ENCODE peak calls at places on chromosomes 3 and 15, in six cellular contexts. X is MM.1S, U is HCT116, I is PC-3, T is OCI-LY7, A is GM23248. Y is an unnamed sample.

GRCh38 chr3:169575381-169575780 is 88.1 kb downstream of the MECOM start:
- DNase-seq in X (no peak), U (no peak), I (peak; percentile 67), T (no peak), A (peak; percentile 71), Y (peak; percentile 23)

GRCh38 chr3:58529516-58530353 is 7.3 kb downstream of the ACOX2 start:
- DNase-seq in X (no peak), U (peak; percentile 27), I (peak; percentile 38), T (peak; percentile 58), A (peak; percentile 28), Y (peak; percentile 54)

GRCh38 chr15:93033434-93034045 is 55.5 kb downstream of the RGMA start:
- DNase-seq in X (no peak), U (no peak), I (no peak), T (no peak), A (no peak), Y (no peak)

GRCh38 chr3:188021041-188021440 is 132.9 kb upstream of the LPP start:
- DNase-seq in X (no peak), U (no peak), I (no peak), T (no peak), A (peak; percentile 63), Y (no peak)

GRCh38 chr3:36988336-36988735 is 4.6 kb downstream of the EPM2AIP1 start:
- DNase-seq in X (no peak), U (no peak), I (no peak), T (peak; percentile 32), A (no peak), Y (no peak)

GRCh38 chr3:51391566-51392300 is 648 bp downstream of the RBM15B start:
- DNase-seq in X (peak; percentile 49), U (no peak), I (peak; percentile 13), T (peak; percentile 59), A (peak; percentile 73), Y (peak; percentile 60)

GRCh38 chr3:112333002-112333385 is at the start of gene CD200:
- DNase-seq in X (no peak), U (no peak), I (no peak), T (peak; percentile 12), A (peak; percentile 46), Y (peak; percentile 76)

GRCh38 chr3:192875971-192876565 is 41.6 kb downstream of the MB21D2 start:
- DNase-seq in X (no peak), U (no peak), I (peak; percentile 45), T (no peak), A (peak; percentile 64), Y (no peak)

GRCh38 chr15:72532991-72533601 is 59.0 kb downstream of the ARIH1 start:
- DNase-seq in X (no peak), U (no peak), I (no peak), T (peak; percentile 14), A (no peak), Y (no peak)

GRCh38 chr3:69441028-69441427 is 55.1 kb upstream of the FRMD4B start:
- DNase-seq in X (no peak), U (no peak), I (peak; percentile 5), T (no peak), A (no peak), Y (no peak)

GRCh38 chr3:69442771-69443197 is 56.9 kb upstream of the FRMD4B start:
- DNase-seq in X (no peak), U (no peak), I (no peak), T (no peak), A (no peak), Y (no peak)

GRCh38 chr3:69443554-69443953 is 57.7 kb upstream of the FRMD4B start:
- DNase-seq in X (no peak), U (no peak), I (no peak), T (no peak), A (no peak), Y (no peak)

GRCh38 chr3:69435274-69436262 is 49.7 kb upstream of the FRMD4B start:
- DNase-seq in X (no peak), U (no peak), I (no peak), T (no peak), A (no peak), Y (no peak)

GRCh38 chr3:69439683-69440270 is 53.9 kb upstream of the FRMD4B start:
- DNase-seq in X (peak; percentile 49), U (peak; percentile 16), I (peak; percentile 26), T (peak; percentile 25), A (peak; percentile 62), Y (peak; percentile 36)
- TF ChIP-seq EZH2phosphoT487 in X (no peak), U (no peak), I (no peak), T (no peak), A (no peak), Y (no peak)

GRCh38 chr3:81516042-81516441 is 245.4 kb downstream of the GBE1 start:
- DNase-seq in X (no peak), U (no peak), I (no peak), T (no peak), A (no peak), Y (no peak)

DNA sequence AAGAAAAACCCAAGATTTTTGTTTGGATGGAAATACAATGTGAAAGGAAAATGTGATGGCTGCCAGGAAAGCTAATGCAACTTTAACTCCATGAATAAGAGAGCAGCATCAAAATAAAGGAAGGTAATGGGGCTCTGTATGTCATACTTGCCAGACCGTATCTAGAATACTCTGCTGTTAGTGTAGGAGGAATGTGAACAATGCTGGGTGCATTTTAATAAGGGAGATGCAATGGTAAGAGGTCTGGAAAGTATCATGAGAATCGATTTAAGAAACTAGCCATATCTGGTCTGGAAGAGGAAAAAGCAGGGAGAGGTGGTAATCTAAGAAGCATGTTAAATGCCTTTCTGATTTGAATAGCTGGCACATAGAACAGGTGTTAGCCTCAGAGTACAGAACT is 239.6 kb downstream of the GBE1 start:
- DNase-seq in X (no peak), U (no peak), I (no peak), T (no peak), A (no peak), Y (no peak)
- TF ChIP-seq EZH2phosphoT487 in X (no peak), U (no peak), I (no peak), T (no peak), A (no peak), Y (no peak)

DNA sequence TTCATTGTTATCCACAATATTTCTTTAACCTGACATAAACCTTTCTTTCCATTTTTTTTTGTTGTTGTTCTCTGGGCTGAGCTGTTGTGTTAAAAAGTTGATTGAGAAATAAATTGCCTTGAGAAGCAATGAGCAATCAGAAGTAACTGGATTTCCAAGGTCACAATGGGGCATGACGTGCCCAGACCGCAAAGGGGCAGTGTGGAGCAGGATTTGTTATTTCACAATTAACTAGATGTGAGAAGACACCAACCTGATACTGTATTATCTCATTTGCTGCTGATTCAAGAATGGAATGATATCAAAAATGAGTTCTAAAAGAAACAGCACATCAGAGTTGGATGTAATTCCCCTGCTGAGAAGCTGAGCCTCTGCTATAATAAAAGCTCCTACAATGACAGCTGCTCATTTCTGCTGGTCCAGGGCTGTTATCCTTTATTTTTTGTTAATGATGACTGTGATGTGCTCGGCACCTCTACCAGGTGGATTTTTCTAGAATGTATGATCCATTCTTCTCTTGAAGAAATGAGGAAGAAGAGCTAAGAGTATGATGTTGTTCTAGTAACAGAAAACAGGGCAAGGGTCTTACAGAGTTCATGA is 28.1 kb downstream of the CPNE4 start:
- DNase-seq in X (peak; percentile 62), U (peak; percentile 13), I (peak; percentile 59), T (peak; percentile 37), A (peak; percentile 71), Y (peak; percentile 46)
- TF ChIP-seq EZH2phosphoT487 in X (no peak), U (no peak), I (no peak), T (no peak), A (no peak), Y (no peak)

GRCh38 chr3:134013280-134013679 is 16.4 kb downstream of the SLCO2A1 start:
- DNase-seq in X (no peak), U (no peak), I (no peak), T (no peak), A (no peak), Y (no peak)

GRCh38 chr3:134007819-134008218 is 21.9 kb downstream of the SLCO2A1 start:
- DNase-seq in X (no peak), U (no peak), I (no peak), T (no peak), A (no peak), Y (no peak)

GRCh38 chr3:134008630-134009156 is 21.0 kb downstream of the SLCO2A1 start:
- DNase-seq in X (no peak), U (peak; percentile 79), I (peak; percentile 90), T (no peak), A (peak; percentile 82), Y (no peak)

GRCh38 chr3:134004841-134005240 is 24.9 kb downstream of the SLCO2A1 start:
- DNase-seq in X (no peak), U (no peak), I (no peak), T (no peak), A (peak; percentile 50), Y (no peak)

GRCh38 chr3:134009345-134010000 is 20.3 kb downstream of the SLCO2A1 start:
- DNase-seq in X (no peak), U (no peak), I (peak; percentile 57), T (no peak), A (peak; percentile 66), Y (no peak)
- TF ChIP-seq EZH2phosphoT487 in X (no peak), U (no peak), I (no peak), T (no peak), A (no peak), Y (no peak)

GRCh38 chr15:98169551-98169950 is 209.0 kb downstream of the ARRDC4 start:
- DNase-seq in X (no peak), U (no peak), I (no peak), T (no peak), A (no peak), Y (no peak)
- TF ChIP-seq EZH2phosphoT487 in X (no peak), U (no peak), I (no peak), T (no peak), A (no peak), Y (no peak)

GRCh38 chr15:80550910-80551265 is 144.2 kb upstream of the ABHD17C start:
- DNase-seq in X (no peak), U (no peak), I (peak; percentile 39), T (no peak), A (peak; percentile 62), Y (no peak)
- TF ChIP-seq EZH2phosphoT487 in X (no peak), U (no peak), I (no peak), T (no peak), A (no peak), Y (no peak)

DNA sequence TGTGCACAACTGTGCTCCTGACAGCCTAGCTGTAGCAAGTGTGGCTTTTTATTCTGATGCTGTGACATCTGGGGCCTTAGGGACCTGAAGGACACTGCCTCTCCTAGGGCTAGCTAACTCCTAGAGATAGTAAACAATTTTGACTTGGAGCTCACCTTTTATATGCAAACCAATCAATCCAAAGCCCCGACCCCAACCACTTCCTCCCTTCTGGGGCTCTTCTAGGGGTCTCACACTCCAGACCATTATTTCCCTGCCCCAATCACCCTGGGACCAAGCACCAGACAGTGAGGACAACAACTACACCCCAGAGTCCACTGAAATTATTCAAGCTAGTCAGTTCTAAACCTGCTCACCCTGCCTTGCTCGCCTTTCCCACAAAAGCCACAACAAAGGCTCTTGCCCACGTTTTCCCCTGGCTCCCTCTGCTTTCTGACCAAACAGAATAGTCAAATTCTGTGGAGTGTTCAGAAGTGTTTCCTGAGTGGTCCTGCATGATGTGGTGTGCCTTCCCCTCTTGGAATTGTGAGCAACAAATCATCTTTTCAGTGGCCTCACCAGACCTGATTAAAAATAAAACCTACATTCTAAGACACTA is 84.2 kb upstream of the WNT5A start:
- DNase-seq in X (no peak), U (no peak), I (no peak), T (no peak), A (no peak), Y (no peak)
- TF ChIP-seq EZH2phosphoT487 in X (no peak), U (no peak), I (no peak), T (no peak), A (no peak), Y (no peak)

DNA sequence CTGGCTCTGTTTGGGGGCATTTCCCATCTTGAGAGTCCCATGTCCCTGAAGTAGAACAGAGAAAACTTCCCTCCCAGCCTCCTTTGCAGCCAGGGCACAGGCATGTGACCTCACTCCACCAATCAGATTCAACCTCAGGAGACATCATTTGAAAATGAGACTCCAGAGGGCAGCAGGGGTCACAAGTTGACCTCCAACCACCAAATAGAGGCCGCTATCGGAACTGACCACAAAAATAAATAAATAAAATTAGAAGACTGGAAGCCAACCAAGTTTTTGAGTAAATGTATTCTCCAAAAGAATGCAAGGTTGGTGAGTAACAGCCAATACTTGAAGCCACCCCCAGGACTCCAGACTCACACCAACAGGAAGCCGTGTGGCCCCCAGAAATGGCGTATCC is 106.5 kb downstream of the CHSY1 start:
- DNase-seq in X (no peak), U (no peak), I (no peak), T (no peak), A (no peak), Y (no peak)
- TF ChIP-seq EZH2phosphoT487 in X (no peak), U (no peak), I (no peak), T (no peak), A (no peak), Y (no peak)